ENCODE peak calls at places on chromosomes 13 and 19, in eight cellular contexts. V is GM04503, O is left colon, H is T-helper 17 cell, Z is HS-5, P is small intestine, L is left cardiac atrium, Q is cardiac muscle cell. C is an unnamed sample.

GRCh38 chr13:33644607-33645543 is 173.1 kb upstream of the RFC3 start:
- DNase-seq in V (peak; percentile 45), Z (no peak), L (no peak), Q (no peak), O (no peak), H (no peak), P (no peak), C (no peak)

GRCh38 chr13:65613004-65613403 is 1617.1 kb downstream of the PCDH9 start:
- DNase-seq in Z (no peak), Q (no peak), O (no peak), L (no peak), V (no peak), P (no peak), H (no peak), C (no peak)

GRCh38 chr13:50733392-50733791 is 110.1 kb downstream of the DLEU7 start:
- DNase-seq in V (no peak), H (no peak), Q (no peak), P (no peak), O (no peak), L (no peak), Z (no peak), C (no peak)

GRCh38 chr19:31277516-31277915 is 71.7 kb downstream of the TSHZ3 start:
- DNase-seq in H (no peak), Q (no peak), V (no peak), L (no peak), O (no peak), P (no peak), Z (no peak), C (no peak)

GRCh38 chr13:50779443-50780200 is 63.9 kb downstream of the DLEU7 start:
- DNase-seq in Z (no peak), P (no peak), O (no peak), V (no peak), H (no peak), Q (no peak), L (no peak), C (no peak)

GRCh38 chr13:110289174-110289573 is 17.8 kb downstream of the COL4A1 start:
- DNase-seq in Z (no peak), V (no peak), Q (no peak), P (no peak), L (no peak), H (no peak), O (no peak), C (no peak)

GRCh38 chr13:100519626-100520025 is 69.0 kb downstream of the GGACT start:
- DNase-seq in V (no peak), Q (no peak), P (no peak), O (no peak), H (no peak), Z (no peak), L (no peak), C (no peak)

GRCh38 chr13:46295531-46296464 is 84.1 kb downstream of the LRRC63 start:
- DNase-seq in L (no peak), O (no peak), Z (peak; percentile 72), Q (no peak), H (peak; percentile 53), P (peak; percentile 31), V (peak; percentile 97), C (no peak)

GRCh38 chr13:40981361-40981760 is 37.8 kb downstream of the ELF1 start:
- DNase-seq in Z (no peak), H (no peak), O (no peak), P (no peak), Q (no peak), L (no peak), V (no peak), C (no peak)

GRCh38 chr19:17931532-17932191 is 1.2 kb upstream of the CCDC124 start:
- DNase-seq in H (no peak), Z (no peak), L (no peak), O (no peak), P (no peak), V (no peak), Q (peak; percentile 38), C (no peak)

GRCh38 chr13:43804461-43805070 is 17.8 kb upstream of the ENOX1 start:
- DNase-seq in H (no peak), Z (no peak), O (no peak), Q (peak; percentile 76), P (peak; percentile 61), L (no peak), V (no peak), C (no peak)

GRCh38 chr13:39419068-39419467 is 183.9 kb downstream of the LHFPL6 start:
- DNase-seq in L (no peak), O (no peak), H (no peak), P (no peak), Z (no peak), Q (no peak), V (no peak), C (no peak)

GRCh38 chr13:24557121-24557520 is 44.5 kb upstream of the PARP4 start:
- DNase-seq in L (no peak), Q (no peak), H (no peak), V (no peak), O (no peak), P (no peak), Z (no peak), C (no peak)

GRCh38 chr13:50650936-50651638 is 192.4 kb downstream of the DLEU7 start:
- DNase-seq in V (no peak), O (no peak), P (no peak), L (no peak), H (no peak), Z (no peak), Q (no peak), C (no peak)

GRCh38 chr19:47363758-47364529 is 14.8 kb downstream of the DHX34 start:
- DNase-seq in L (no peak), V (no peak), O (no peak), Q (no peak), Z (no peak), H (no peak), P (peak; percentile 22), C (no peak)

GRCh38 chr19:35045667-35046300 is 4.3 kb downstream of the HPN start:
- DNase-seq in P (no peak), V (no peak), H (peak; percentile 27), Q (no peak), L (no peak), Z (no peak), O (no peak), C (peak; percentile 45)

GRCh38 chr13:59874973-59875372 is 288.8 kb downstream of the DIAPH3 start:
- DNase-seq in Q (no peak), H (no peak), L (no peak), V (no peak), Z (no peak), P (no peak), O (no peak), C (no peak)

GRCh38 chr13:113176292-113176691 is 17.8 kb downstream of the PROZ start:
- DNase-seq in L (no peak), Z (no peak), H (peak; percentile 43), P (no peak), O (no peak), Q (no peak), V (no peak), C (no peak)

GRCh38 chr19:31262673-31263308 is 86.4 kb downstream of the TSHZ3 start:
- DNase-seq in Q (no peak), H (no peak), V (no peak), L (no peak), P (no peak), O (no peak), Z (no peak), C (no peak)

GRCh38 chr13:51801631-51802099 is 2.3 kb downstream of the DHRS12 start:
- DNase-seq in P (peak; percentile 95), Z (no peak), O (peak; percentile 88), L (peak; percentile 85), V (no peak), H (no peak), Q (no peak), C (peak; percentile 51)

GRCh38 chr19:10214784-10215183 is 16.3 kb downstream of the S1PR2 start:
- DNase-seq in Q (no peak), Z (peak; percentile 82), O (no peak), V (no peak), L (no peak), H (no peak), P (no peak), C (no peak)

GRCh38 chr13:113126265-113127150 is 3.9 kb downstream of the F10 start:
- DNase-seq in V (no peak), Z (no peak), H (no peak), L (peak; percentile 11), P (no peak), O (no peak), Q (no peak), C (no peak)

GRCh38 chr19:10712041-10712440 is 5.8 kb upstream of the DNM2 start:
- DNase-seq in Z (no peak), Q (no peak), O (peak; percentile 68), L (no peak), V (no peak), P (peak; percentile 81), H (no peak), C (no peak)

GRCh38 chr19:12163841-12164240 is 945 bp downstream of the ZNF136 start:
- DNase-seq in Q (no peak), O (no peak), P (no peak), L (no peak), V (no peak), Z (no peak), H (no peak), C (no peak)

GRCh38 chr19:43420954-43421353 is 6.3 kb downstream of the TEX101 start:
- DNase-seq in O (no peak), P (no peak), Q (no peak), Z (no peak), H (no peak), V (no peak), L (no peak), C (no peak)